ENCODE peak calls at places on chromosomes 16 and 17, in ten cellular contexts. One of them, this sample, is unnamed.

GRCh38 chr17:4852504-4853075 is 19.4 kb downstream of the MINK1 start:
- DNase-seq in CD4-positive, alpha-beta T cell: no peak
- DNase-seq in CD8-positive, alpha-beta T cell: peak; percentile 12
- DNase-seq in osteocyte: no peak
- DNase-seq in HS-5: no peak
- DNase-seq in psoas muscle: no peak
- DNase-seq in EH: peak; percentile 87
- DNase-seq in tibial artery: no peak
- DNase-seq in PC-3: peak; percentile 63
- DNase-seq in endodermal cell: no peak
- DNase-seq in this sample: peak; percentile 78

GRCh38 chr17:3885970-3886369 is 6.9 kb downstream of the CAMKK1 start:
- DNase-seq in CD4-positive, alpha-beta T cell: no peak
- DNase-seq in CD8-positive, alpha-beta T cell: no peak
- DNase-seq in osteocyte: no peak
- DNase-seq in HS-5: no peak
- DNase-seq in psoas muscle: no peak
- DNase-seq in EH: peak; percentile 81
- DNase-seq in tibial artery: no peak
- DNase-seq in PC-3: no peak
- DNase-seq in endodermal cell: peak; percentile 85
- DNase-seq in this sample: peak; percentile 70

GRCh38 chr17:61318684-61319098 is 81.0 kb upstream of the TBX2 start:
- DNase-seq in CD4-positive, alpha-beta T cell: no peak
- DNase-seq in CD8-positive, alpha-beta T cell: no peak
- DNase-seq in osteocyte: no peak
- DNase-seq in HS-5: no peak
- DNase-seq in psoas muscle: no peak
- DNase-seq in EH: no peak
- DNase-seq in tibial artery: no peak
- DNase-seq in PC-3: no peak
- DNase-seq in endodermal cell: no peak
- DNase-seq in this sample: no peak

GRCh38 chr17:75632863-75633483 is at the start of gene SMIM5:
- DNase-seq in CD4-positive, alpha-beta T cell: peak; percentile 80
- DNase-seq in CD8-positive, alpha-beta T cell: peak; percentile 83
- DNase-seq in osteocyte: peak; percentile 96
- DNase-seq in HS-5: peak; percentile 52
- DNase-seq in psoas muscle: peak; percentile 90
- DNase-seq in EH: peak; percentile 90
- DNase-seq in tibial artery: peak; percentile 94
- DNase-seq in PC-3: peak; percentile 92
- DNase-seq in endodermal cell: peak; percentile 98
- DNase-seq in this sample: peak; percentile 83

GRCh38 chr16:27286446-27286845 is 17.9 kb upstream of the NSMCE1 start:
- DNase-seq in CD4-positive, alpha-beta T cell: no peak
- DNase-seq in CD8-positive, alpha-beta T cell: no peak
- DNase-seq in osteocyte: peak; percentile 75
- DNase-seq in HS-5: peak; percentile 93
- DNase-seq in psoas muscle: no peak
- DNase-seq in EH: peak; percentile 98
- DNase-seq in tibial artery: no peak
- DNase-seq in PC-3: peak; percentile 85
- DNase-seq in endodermal cell: no peak
- DNase-seq in this sample: peak; percentile 97

GRCh38 chr17:14590458-14591250 is 289.8 kb downstream of the HS3ST3B1 start:
- DNase-seq in CD4-positive, alpha-beta T cell: no peak
- DNase-seq in CD8-positive, alpha-beta T cell: no peak
- DNase-seq in osteocyte: no peak
- DNase-seq in HS-5: no peak
- DNase-seq in psoas muscle: no peak
- DNase-seq in EH: no peak
- DNase-seq in tibial artery: no peak
- DNase-seq in PC-3: no peak
- DNase-seq in endodermal cell: no peak
- DNase-seq in this sample: no peak

GRCh38 chr17:2703606-2704005 is 8.0 kb downstream of the CLUH start:
- DNase-seq in CD4-positive, alpha-beta T cell: no peak
- DNase-seq in CD8-positive, alpha-beta T cell: no peak
- DNase-seq in osteocyte: no peak
- DNase-seq in HS-5: no peak
- DNase-seq in psoas muscle: no peak
- DNase-seq in EH: no peak
- DNase-seq in tibial artery: no peak
- DNase-seq in PC-3: no peak
- DNase-seq in endodermal cell: peak; percentile 44
- DNase-seq in this sample: no peak

GRCh38 chr16:1674751-1675664 is 3.1 kb upstream of the JPT2 start:
- DNase-seq in CD4-positive, alpha-beta T cell: no peak
- DNase-seq in CD8-positive, alpha-beta T cell: no peak
- DNase-seq in osteocyte: no peak
- DNase-seq in HS-5: peak; percentile 30
- DNase-seq in psoas muscle: no peak
- DNase-seq in EH: peak; percentile 85
- DNase-seq in tibial artery: no peak
- DNase-seq in PC-3: peak; percentile 63
- DNase-seq in endodermal cell: peak; percentile 36
- DNase-seq in this sample: peak; percentile 79

GRCh38 chr16:3601614-3602319 is 9.6 kb downstream of the SLX4 start:
- DNase-seq in CD4-positive, alpha-beta T cell: no peak
- DNase-seq in CD8-positive, alpha-beta T cell: no peak
- DNase-seq in osteocyte: no peak
- DNase-seq in HS-5: no peak
- DNase-seq in psoas muscle: no peak
- DNase-seq in EH: no peak
- DNase-seq in tibial artery: no peak
- DNase-seq in PC-3: no peak
- DNase-seq in endodermal cell: no peak
- DNase-seq in this sample: no peak

GRCh38 chr17:29197516-29198272 is 17.5 kb upstream of the MYO18A start:
- DNase-seq in CD4-positive, alpha-beta T cell: no peak
- DNase-seq in CD8-positive, alpha-beta T cell: no peak
- DNase-seq in osteocyte: no peak
- DNase-seq in HS-5: no peak
- DNase-seq in psoas muscle: no peak
- DNase-seq in EH: no peak
- DNase-seq in tibial artery: no peak
- DNase-seq in PC-3: no peak
- DNase-seq in endodermal cell: no peak
- DNase-seq in this sample: no peak

GRCh38 chr17:39926588-39927100 is 757 bp downstream of the ORMDL3 start:
- DNase-seq in CD4-positive, alpha-beta T cell: peak; percentile 56
- DNase-seq in CD8-positive, alpha-beta T cell: peak; percentile 66
- DNase-seq in osteocyte: no peak
- DNase-seq in HS-5: no peak
- DNase-seq in psoas muscle: no peak
- DNase-seq in EH: peak; percentile 33
- DNase-seq in tibial artery: peak; percentile 71
- DNase-seq in PC-3: peak; percentile 21
- DNase-seq in endodermal cell: peak; percentile 88
- DNase-seq in this sample: no peak

GRCh38 chr16:23552171-23552570 is 5.0 kb downstream of the EARS2 start:
- DNase-seq in CD4-positive, alpha-beta T cell: no peak
- DNase-seq in CD8-positive, alpha-beta T cell: no peak
- DNase-seq in osteocyte: no peak
- DNase-seq in HS-5: no peak
- DNase-seq in psoas muscle: no peak
- DNase-seq in EH: no peak
- DNase-seq in tibial artery: no peak
- DNase-seq in PC-3: no peak
- DNase-seq in endodermal cell: peak; percentile 50
- DNase-seq in this sample: no peak

GRCh38 chr16:47359478-47359877 is 101.4 kb downstream of the ITFG1 start:
- DNase-seq in CD4-positive, alpha-beta T cell: no peak
- DNase-seq in CD8-positive, alpha-beta T cell: no peak
- DNase-seq in osteocyte: no peak
- DNase-seq in HS-5: no peak
- DNase-seq in psoas muscle: no peak
- DNase-seq in EH: no peak
- DNase-seq in tibial artery: no peak
- DNase-seq in PC-3: no peak
- DNase-seq in endodermal cell: no peak
- DNase-seq in this sample: no peak

GRCh38 chr17:68665373-68665772 is 64.2 kb upstream of the FAM20A start:
- DNase-seq in CD4-positive, alpha-beta T cell: no peak
- DNase-seq in CD8-positive, alpha-beta T cell: no peak
- DNase-seq in osteocyte: no peak
- DNase-seq in HS-5: no peak
- DNase-seq in psoas muscle: no peak
- DNase-seq in EH: no peak
- DNase-seq in tibial artery: no peak
- DNase-seq in PC-3: no peak
- DNase-seq in endodermal cell: no peak
- DNase-seq in this sample: no peak

GRCh38 chr17:31415004-31415454 is 23.6 kb downstream of the RAB11FIP4 start:
- DNase-seq in CD4-positive, alpha-beta T cell: no peak
- DNase-seq in CD8-positive, alpha-beta T cell: no peak
- DNase-seq in osteocyte: no peak
- DNase-seq in HS-5: no peak
- DNase-seq in psoas muscle: no peak
- DNase-seq in EH: no peak
- DNase-seq in tibial artery: no peak
- DNase-seq in PC-3: no peak
- DNase-seq in endodermal cell: peak; percentile 79
- DNase-seq in this sample: no peak

GRCh38 chr17:9916108-9916507 is 11.0 kb upstream of the RCVRN start:
- DNase-seq in CD4-positive, alpha-beta T cell: no peak
- DNase-seq in CD8-positive, alpha-beta T cell: no peak
- DNase-seq in osteocyte: no peak
- DNase-seq in HS-5: no peak
- DNase-seq in psoas muscle: no peak
- DNase-seq in EH: no peak
- DNase-seq in tibial artery: no peak
- DNase-seq in PC-3: no peak
- DNase-seq in endodermal cell: no peak
- DNase-seq in this sample: no peak

GRCh38 chr16:55502801-55503366 is 6.0 kb upstream of the LPCAT2 start:
- DNase-seq in CD4-positive, alpha-beta T cell: no peak
- DNase-seq in CD8-positive, alpha-beta T cell: no peak
- DNase-seq in osteocyte: peak; percentile 85
- DNase-seq in HS-5: no peak
- DNase-seq in psoas muscle: peak; percentile 85
- DNase-seq in EH: peak; percentile 79
- DNase-seq in tibial artery: peak; percentile 92
- DNase-seq in PC-3: peak; percentile 57
- DNase-seq in endodermal cell: peak; percentile 43
- DNase-seq in this sample: peak; percentile 93

GRCh38 chr16:75750516-75750915 is 24.2 kb upstream of the CPHXL start:
- DNase-seq in CD4-positive, alpha-beta T cell: no peak
- DNase-seq in CD8-positive, alpha-beta T cell: no peak
- DNase-seq in osteocyte: no peak
- DNase-seq in HS-5: no peak
- DNase-seq in psoas muscle: no peak
- DNase-seq in EH: no peak
- DNase-seq in tibial artery: no peak
- DNase-seq in PC-3: no peak
- DNase-seq in endodermal cell: no peak
- DNase-seq in this sample: no peak

GRCh38 chr16:6573577-6573976 is 759.1 kb upstream of the RBFOX1 start:
- DNase-seq in CD4-positive, alpha-beta T cell: no peak
- DNase-seq in CD8-positive, alpha-beta T cell: no peak
- DNase-seq in osteocyte: no peak
- DNase-seq in HS-5: no peak
- DNase-seq in psoas muscle: no peak
- DNase-seq in EH: no peak
- DNase-seq in tibial artery: no peak
- DNase-seq in PC-3: no peak
- DNase-seq in endodermal cell: peak; percentile 87
- DNase-seq in this sample: no peak

GRCh38 chr16:88527186-88527936 is 42.8 kb upstream of the ZC3H18 start:
- DNase-seq in CD4-positive, alpha-beta T cell: peak; percentile 54
- DNase-seq in CD8-positive, alpha-beta T cell: peak; percentile 60
- DNase-seq in osteocyte: no peak
- DNase-seq in HS-5: no peak
- DNase-seq in psoas muscle: peak; percentile 71
- DNase-seq in EH: peak; percentile 64
- DNase-seq in tibial artery: no peak
- DNase-seq in PC-3: peak; percentile 21
- DNase-seq in endodermal cell: peak; percentile 95
- DNase-seq in this sample: peak; percentile 47